ENCODE peak calls at places on chromosome 16, in ten cellular contexts. P is WTC11; A is fibroblast of the aortic adventitia; Q is WERI-Rb-1; Z is IMR-90; M is naive thymus-derived CD4-positive, alpha-beta T cell; O is mesenchymal stem cell; D is EH; W is amygdala; Y is RPMI8226. G is an unnamed sample.

GRCh38 chr16:56824335-56824734 is 40.7 kb upstream of the SLC12A3 start:
- DNase-seq in P (no peak), A (no peak), Q (peak), Z (no peak), M (no peak), O (no peak), D (peak), W (no peak), Y (peak), G (peak)

GRCh38 chr16:88940196-88941050 is 36.6 kb downstream of the CBFA2T3 start:
- DNase-seq in P (peak), A (no peak), Q (peak), Z (no peak), M (no peak), O (no peak), D (peak), W (no peak), Y (no peak), G (no peak)

GRCh38 chr16:58464916-58465731 is 34.8 kb upstream of the NDRG4 start:
- DNase-seq in P (peak), A (no peak), Q (peak), Z (no peak), M (no peak), O (peak), D (no peak), W (no peak), Y (no peak), G (no peak)

GRCh38 chr16:15593235-15593634 is 49.7 kb downstream of the MARF1 start:
- DNase-seq in P (no peak), A (no peak), Q (no peak), Z (no peak), M (no peak), O (no peak), D (no peak), W (no peak), Y (no peak), G (no peak)

GRCh38 chr16:67017451-67017750 is 11.5 kb upstream of the CBFB start:
- DNase-seq in P (no peak), A (no peak), Q (no peak), Z (no peak), M (no peak), O (no peak), D (no peak), W (no peak), Y (no peak), G (no peak)

GRCh38 chr16:85330694-85331188 is 218.5 kb upstream of the CIBAR2 start:
- DNase-seq in P (no peak), A (peak), Q (peak), Z (peak), M (peak), O (peak), D (peak), W (no peak), Y (peak), G (no peak)

GRCh38 chr16:27432600-27432957 is 30.6 kb downstream of the IL21R start:
- DNase-seq in P (no peak), A (peak), Q (no peak), Z (peak), M (no peak), O (peak), D (peak), W (no peak), Y (no peak), G (no peak)

GRCh38 chr16:23691483-23692189 is 12.9 kb downstream of the PLK1 start:
- DNase-seq in P (no peak), A (peak), Q (no peak), Z (no peak), M (no peak), O (no peak), D (peak), W (no peak), Y (no peak), G (no peak)

GRCh38 chr16:70158261-70158939 is 15.2 kb upstream of the CLEC18C start:
- DNase-seq in P (peak), A (no peak), Q (peak), Z (no peak), M (no peak), O (no peak), D (no peak), W (no peak), Y (no peak), G (no peak)

GRCh38 chr16:10979717-10980601 is 35.6 kb downstream of the CLEC16A start:
- DNase-seq in P (peak), A (peak), Q (no peak), Z (no peak), M (no peak), O (no peak), D (peak), W (peak), Y (no peak), G (peak)

GRCh38 chr16:57764341-57765159 is 29.0 kb downstream of the KATNB1 start:
- DNase-seq in P (peak), A (peak), Q (peak), Z (peak), M (no peak), O (peak), D (peak), W (no peak), Y (peak), G (no peak)

GRCh38 chr16:73414636-73415035 is 366.7 kb upstream of the ZFHX3 start:
- DNase-seq in P (no peak), A (no peak), Q (no peak), Z (no peak), M (no peak), O (no peak), D (no peak), W (no peak), Y (no peak), G (no peak)

GRCh38 chr16:86922311-86922710 is 344.0 kb downstream of the FOXL1 start:
- DNase-seq in P (no peak), A (peak), Q (no peak), Z (no peak), M (no peak), O (no peak), D (no peak), W (no peak), Y (no peak), G (no peak)

GRCh38 chr16:11583889-11584565 is 2.7 kb downstream of the LITAF start:
- DNase-seq in P (no peak), A (no peak), Q (no peak), Z (no peak), M (no peak), O (peak), D (peak), W (no peak), Y (peak), G (no peak)

GRCh38 chr16:11173426-11173825 is 82.6 kb downstream of the SOCS1 start:
- DNase-seq in P (no peak), A (no peak), Q (no peak), Z (no peak), M (no peak), O (no peak), D (no peak), W (no peak), Y (no peak), G (no peak)

GRCh38 chr16:67563708-67564468 is 1.6 kb downstream of the CTCF start:
- DNase-seq in P (no peak), A (peak), Q (no peak), Z (peak), M (peak), O (peak), D (peak), W (no peak), Y (peak), G (no peak)

GRCh38 chr16:78504391-78504945 is 405.0 kb downstream of the WWOX start:
- DNase-seq in P (no peak), A (peak), Q (no peak), Z (no peak), M (no peak), O (no peak), D (no peak), W (no peak), Y (no peak), G (no peak)

GRCh38 chr16:74999208-74999682 is 421 bp downstream of the ZNRF1 start:
- DNase-seq in P (no peak), A (peak), Q (no peak), Z (no peak), M (no peak), O (peak), D (peak), W (peak), Y (no peak), G (peak)

GRCh38 chr16:70437017-70437581 is 1.8 kb downstream of the ST3GAL2 start:
- DNase-seq in P (peak), A (peak), Q (peak), Z (peak), M (no peak), O (peak), D (peak), W (no peak), Y (no peak), G (no peak)

GRCh38 chr16:84712138-84712671 is 12.4 kb downstream of the USP10 start:
- DNase-seq in P (no peak), A (no peak), Q (no peak), Z (no peak), M (no peak), O (no peak), D (no peak), W (no peak), Y (no peak), G (no peak)

GRCh38 chr16:20944861-20945390 is 44.4 kb downstream of the LYRM1 start:
- DNase-seq in P (no peak), A (peak), Q (no peak), Z (peak), M (no peak), O (peak), D (peak), W (no peak), Y (peak), G (no peak)

GRCh38 chr16:84425696-84426095 is 57.4 kb downstream of the ATP2C2 start:
- DNase-seq in P (no peak), A (no peak), Q (no peak), Z (no peak), M (no peak), O (no peak), D (no peak), W (no peak), Y (no peak), G (no peak)

GRCh38 chr16:28140788-28141618 is 70.8 kb downstream of the XPO6 start:
- DNase-seq in P (no peak), A (no peak), Q (no peak), Z (no peak), M (peak), O (peak), D (no peak), W (no peak), Y (peak), G (no peak)

GRCh38 chr16:68486671-68487495 is 38.6 kb upstream of the SMPD3 start:
- DNase-seq in P (no peak), A (no peak), Q (no peak), Z (no peak), M (no peak), O (no peak), D (peak), W (no peak), Y (peak), G (peak)

GRCh38 chr16:88924834-88925539 is 52.0 kb downstream of the CBFA2T3 start:
- DNase-seq in P (peak), A (peak), Q (no peak), Z (peak), M (no peak), O (peak), D (peak), W (no peak), Y (no peak), G (no peak)

GRCh38 chr16:86834451-86835035 is 256.2 kb downstream of the FOXL1 start:
- DNase-seq in P (peak), A (peak), Q (peak), Z (peak), M (no peak), O (peak), D (peak), W (no peak), Y (peak), G (no peak)

GRCh38 chr16:31421587-31421986 is 6.6 kb downstream of the COX6A2 start:
- DNase-seq in P (no peak), A (no peak), Q (no peak), Z (no peak), M (no peak), O (no peak), D (no peak), W (no peak), Y (no peak), G (no peak)

GRCh38 chr16:85829751-85830445 is 30.4 kb downstream of the COX4I1 start:
- DNase-seq in P (no peak), A (no peak), Q (no peak), Z (no peak), M (no peak), O (no peak), D (no peak), W (no peak), Y (no peak), G (peak)

GRCh38 chr16:55543470-55543869 is 23.0 kb upstream of the CAPNS2 start:
- DNase-seq in P (no peak), A (peak), Q (no peak), Z (peak), M (no peak), O (peak), D (peak), W (no peak), Y (peak), G (peak)

GRCh38 chr16:69069504-69069903 is 35.9 kb upstream of the HAS3 start:
- DNase-seq in P (no peak), A (no peak), Q (no peak), Z (no peak), M (no peak), O (no peak), D (no peak), W (no peak), Y (no peak), G (no peak)

GRCh38 chr16:28532940-28533647 is 5.7 kb downstream of the NUPR1 start:
- DNase-seq in P (no peak), A (no peak), Q (no peak), Z (no peak), M (no peak), O (no peak), D (no peak), W (no peak), Y (no peak), G (no peak)

GRCh38 chr16:66950971-66951790 is 9.9 kb upstream of the CES3 start:
- DNase-seq in P (no peak), A (no peak), Q (peak), Z (peak), M (no peak), O (no peak), D (no peak), W (no peak), Y (no peak), G (no peak)

GRCh38 chr16:62225675-62226074 is 189.4 kb upstream of the CDH8 start:
- DNase-seq in P (peak), A (no peak), Q (peak), Z (no peak), M (no peak), O (peak), D (no peak), W (peak), Y (peak), G (peak)

GRCh38 chr16:78704421-78704820 is 605.0 kb downstream of the WWOX start:
- DNase-seq in P (no peak), A (no peak), Q (no peak), Z (no peak), M (no peak), O (peak), D (no peak), W (no peak), Y (no peak), G (no peak)

GRCh38 chr16:74770826-74771526 is 3.6 kb downstream of the FA2H start:
- DNase-seq in P (no peak), A (no peak), Q (no peak), Z (no peak), M (no peak), O (no peak), D (no peak), W (no peak), Y (no peak), G (no peak)

GRCh38 chr16:27429330-27429871 is 27.4 kb downstream of the IL21R start:
- DNase-seq in P (no peak), A (no peak), Q (no peak), Z (no peak), M (no peak), O (no peak), D (no peak), W (no peak), Y (no peak), G (no peak)

GRCh38 chr16:84380405-84380804 is 12.1 kb downstream of the ATP2C2 start:
- DNase-seq in P (no peak), A (no peak), Q (no peak), Z (no peak), M (no peak), O (no peak), D (no peak), W (no peak), Y (peak), G (no peak)

G was measured in midbrain.